ENCODE peak calls at places on chromosome 17, in ten cellular contexts. D is AG09309, J is AG04449, L is HCT116, N is neural progenitor cell, G is cardiac fibroblast, O is sigmoid colon, A is fibroblast of lung, Y is A549, C is WERI-Rb-1. F is an unnamed sample.

GRCh38 chr17:34364741-34365140 is 1.7 kb upstream of the CCL1 start:
- DNase-seq in C (no peak), Y (no peak), J (no peak), A (no peak), L (no peak), N (no peak), D (no peak), G (no peak), O (no peak), F (no peak)

GRCh38 chr17:15051913-15052312 is 213.2 kb downstream of the PMP22 start:
- DNase-seq in D (no peak), O (no peak), G (no peak), A (no peak), J (no peak), L (no peak), C (no peak), N (no peak), Y (no peak), F (no peak)

GRCh38 chr17:45584092-45585036 is 93.8 kb upstream of the PLEKHM1 start:
- DNase-seq in Y (peak; percentile 84), N (peak; percentile 75), G (peak; percentile 61), J (no peak), D (no peak), L (peak; percentile 39), O (peak; percentile 77), C (peak; percentile 84), A (peak; percentile 62), F (peak; percentile 66)

GRCh38 chr17:79126139-79126538 is 51.5 kb downstream of the ENGASE start:
- DNase-seq in D (no peak), J (no peak), C (peak; percentile 73), Y (no peak), A (no peak), N (peak; percentile 61), G (no peak), O (no peak), L (no peak), F (no peak)

GRCh38 chr17:17324616-17325015 is 21.4 kb downstream of the NT5M start:
- DNase-seq in A (no peak), N (no peak), G (no peak), J (no peak), C (no peak), D (no peak), O (no peak), L (no peak), Y (no peak), F (no peak)

GRCh38 chr17:53736516-53737274 is 86.0 kb upstream of the KIF2B start:
- DNase-seq in O (no peak), G (no peak), Y (no peak), A (no peak), L (no peak), D (no peak), C (no peak), N (no peak), J (no peak), F (no peak)

GRCh38 chr17:41149652-41149985 is at the start of gene KRTAP4-5:
- DNase-seq in G (no peak), O (no peak), Y (no peak), J (no peak), C (no peak), A (no peak), N (no peak), L (no peak), D (no peak), F (no peak)

GRCh38 chr17:49906511-49907136 is 58.8 kb upstream of the TAC4 start:
- DNase-seq in N (no peak), J (no peak), C (no peak), A (no peak), Y (no peak), O (no peak), D (no peak), G (no peak), L (no peak), F (no peak)

GRCh38 chr17:19456016-19456927 is 45.2 kb downstream of the RNF112 start:
- DNase-seq in D (no peak), Y (no peak), G (no peak), N (no peak), O (no peak), C (no peak), J (no peak), A (no peak), L (no peak), F (no peak)

GRCh38 chr17:67649891-67650290 is 67.8 kb upstream of the NOL11 start:
- DNase-seq in D (no peak), A (peak; percentile 45), O (no peak), C (no peak), J (no peak), N (no peak), Y (no peak), G (no peak), L (no peak), F (no peak)

GRCh38 chr17:57782051-57782490 is 37.0 kb upstream of the CCDC182 start:
- DNase-seq in O (no peak), N (peak; percentile 20), G (no peak), Y (no peak), J (no peak), L (no peak), A (no peak), C (peak; percentile 59), D (no peak), F (no peak)

GRCh38 chr17:2798679-2799078 is 2.4 kb downstream of the RAP1GAP2 start:
- DNase-seq in J (no peak), G (no peak), Y (no peak), L (no peak), N (peak; percentile 54), C (no peak), O (no peak), D (no peak), A (no peak), F (no peak)

GRCh38 chr17:37710344-37710886 is 34.4 kb downstream of the HNF1B start:
- DNase-seq in G (peak; percentile 78), O (no peak), L (peak; percentile 22), N (peak; percentile 94), A (peak; percentile 77), C (no peak), Y (peak; percentile 72), D (no peak), J (no peak), F (peak; percentile 14)

GRCh38 chr17:46199379-46199778 is 6.2 kb upstream of the KANSL1 start:
- DNase-seq in N (no peak), G (peak; percentile 32), C (no peak), D (no peak), L (no peak), A (peak; percentile 45), J (no peak), O (no peak), Y (no peak), F (no peak)

GRCh38 chr17:81402530-81402941 is 7.3 kb downstream of the BAHCC1 start:
- DNase-seq in G (no peak), J (no peak), L (no peak), N (no peak), Y (no peak), O (no peak), D (no peak), C (no peak), A (no peak), F (no peak)

GRCh38 chr17:81401727-81402529 is 6.7 kb downstream of the BAHCC1 start:
- DNase-seq in N (peak; percentile 69), O (no peak), A (peak; percentile 63), J (no peak), G (peak; percentile 74), L (no peak), D (no peak), C (peak; percentile 88), Y (peak; percentile 69), F (no peak)

GRCh38 chr17:81403671-81404534 is 8.6 kb downstream of the BAHCC1 start:
- DNase-seq in O (no peak), C (no peak), G (peak; percentile 43), Y (no peak), N (no peak), J (no peak), A (no peak), L (no peak), D (no peak), F (no peak)

GRCh38 chr17:81404557-81405165 is 9.4 kb downstream of the BAHCC1 start:
- DNase-seq in D (no peak), G (peak; percentile 40), Y (no peak), N (no peak), L (no peak), J (no peak), A (no peak), O (no peak), C (no peak), F (no peak)

DNA sequence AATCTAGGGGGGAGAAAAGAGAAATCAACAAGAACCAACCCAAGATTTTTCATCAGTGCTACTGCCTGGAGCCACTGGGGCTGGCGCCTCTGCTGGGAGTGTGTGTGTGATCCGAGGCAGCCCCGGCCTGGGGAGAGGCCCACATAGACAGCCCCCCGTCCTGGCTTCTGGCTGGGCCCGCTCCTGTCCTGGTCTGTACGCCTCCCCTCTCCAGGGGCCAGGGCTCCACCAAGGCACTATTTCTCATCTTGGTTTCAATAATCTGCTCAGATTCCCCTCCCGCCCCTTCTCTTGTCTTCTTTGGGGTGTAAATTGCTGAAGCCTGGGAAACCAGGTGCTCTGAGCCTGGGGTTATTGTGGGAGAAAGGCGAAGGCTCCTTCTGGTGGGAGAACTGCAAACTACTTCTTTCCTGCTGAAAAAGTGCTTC is 7.8 kb downstream of the BAHCC1 start:
- DNase-seq in N (peak; percentile 60), O (no peak), G (peak; percentile 54), C (no peak), A (no peak), Y (no peak), L (no peak), D (no peak), J (no peak), F (no peak)
- TF ChIP-seq CTCF in N (peak; percentile 29), O (no peak), G (no peak), C (no peak), A (peak; percentile 24), Y (no peak), L (no peak), D (no peak), J (peak; percentile 8), F (no peak)

DNA sequence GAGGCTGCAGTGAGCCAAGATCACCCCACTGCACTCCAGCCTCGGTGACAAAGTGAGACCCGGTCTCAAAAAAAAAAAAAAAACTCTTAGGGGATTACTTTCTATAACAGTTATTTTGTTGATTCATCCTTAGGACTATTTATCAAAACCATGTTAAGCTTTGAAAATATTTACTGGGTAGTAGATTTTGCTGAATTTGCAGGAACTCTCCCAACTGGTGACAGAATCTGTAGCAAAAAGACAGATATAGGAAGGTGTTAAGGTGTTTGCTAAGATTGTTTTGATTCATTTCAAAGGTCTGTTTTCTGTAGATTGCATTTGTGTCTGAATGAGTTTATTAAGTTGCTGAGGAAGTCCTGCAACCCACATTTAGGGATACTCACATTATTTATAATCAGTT is 192.6 kb downstream of the PRKCA start:
- DNase-seq in N (no peak), A (no peak), C (no peak), L (no peak), G (no peak), D (no peak), Y (no peak), J (no peak), O (no peak), F (no peak)
- H3K4me3 ChIP-seq in N (no peak overlapping the region), A (no peak overlapping the region), C (no peak overlapping the region), L (no peak overlapping the region), G (no peak overlapping the region), D (no peak overlapping the region), Y (no peak overlapping the region), J (no peak overlapping the region), O (no peak overlapping the region), F (no peak overlapping the region)

GRCh38 chr17:75270218-75270965 is 639 bp downstream of the MIF4GD start:
- DNase-seq in A (peak; percentile 76), G (peak; percentile 77), J (no peak), O (peak; percentile 88), L (peak; percentile 69), D (no peak), N (peak; percentile 78), C (peak; percentile 93), Y (peak; percentile 88), F (peak; percentile 86)
- TF ChIP-seq CTCF in A (peak; percentile 36), G (peak; percentile 49), J (peak; percentile 51), O (no peak), L (peak; percentile 48), D (peak; percentile 65), N (no peak), C (peak; percentile 84), Y (no peak), F (peak; percentile 51)

GRCh38 chr17:60506312-60506711 is 19.7 kb downstream of the APPBP2 start:
- DNase-seq in L (no peak), G (peak; percentile 94), N (no peak), Y (no peak), J (peak; percentile 62), C (no peak), A (peak; percentile 92), D (peak; percentile 24), O (no peak), F (peak; percentile 83)
- H3K4me3 ChIP-seq in L (no peak overlapping the region), G (no peak overlapping the region), N (no peak overlapping the region), Y (no peak overlapping the region), J (no peak overlapping the region), C (no peak overlapping the region), A (no peak overlapping the region), D (no peak overlapping the region), O (no peak overlapping the region), F (no peak overlapping the region)

F was measured in foreskin fibroblast.